ENCODE peak calls at places on chromosomes 3 and 15, in four cellular contexts. R is HepG2, F is GM12878, W is K562. N is an unnamed sample.

GRCh38 chr15:65304393-65305143 is at the start of gene RNU5B-1:
- DNase-seq in R (peak), F (peak), W (peak), N (peak)

GRCh38 chr15:61025746-61026256 is 203.3 kb downstream of the RORA start:
- DNase-seq in R (no peak), F (no peak), W (no peak), N (no peak)

GRCh38 chr3:14925729-14926591 is 21.4 kb upstream of the NR2C2 start:
- DNase-seq in R (peak), F (no peak), W (peak), N (peak)

GRCh38 chr15:67923647-67923971 is 83.8 kb upstream of the RNU6-1 start:
- DNase-seq in R (no peak), F (no peak), W (no peak), N (no peak)

GRCh38 chr3:127088511-127089430 is 104.2 kb upstream of the PRR23E start:
- DNase-seq in R (no peak), F (no peak), W (no peak), N (peak)

GRCh38 chr15:68817304-68818087 is 3.2 kb downstream of the ANP32A start:
- DNase-seq in R (peak), F (no peak), W (peak), N (peak)

GRCh38 chr3:126154391-126155279 is 25.8 kb downstream of the ALDH1L1 start:
- DNase-seq in R (no peak), F (no peak), W (no peak), N (no peak)

GRCh38 chr15:36832792-36833191 is 253.4 kb downstream of the CDIN1 start:
- DNase-seq in R (no peak), F (no peak), W (no peak), N (no peak)

GRCh38 chr3:71057526-71057894 is 526.0 kb downstream of the FOXP1 start:
- DNase-seq in R (no peak), F (no peak), W (no peak), N (no peak)

GRCh38 chr15:31263751-31264533 is 62.7 kb upstream of the KLF13 start:
- DNase-seq in R (no peak), F (peak), W (no peak), N (peak)

GRCh38 chr15:73709671-73710070 is 25.5 kb downstream of the CD276 start:
- DNase-seq in R (no peak), F (no peak), W (no peak), N (no peak)

GRCh38 chr3:136898954-136899353 is 36.9 kb downstream of the NCK1 start:
- DNase-seq in R (no peak), F (no peak), W (no peak), N (no peak)

GRCh38 chr3:136901391-136901790 is 39.4 kb downstream of the NCK1 start:
- DNase-seq in R (no peak), F (no peak), W (no peak), N (no peak)

GRCh38 chr3:136898549-136898948 is 36.5 kb downstream of the NCK1 start:
- DNase-seq in R (no peak), F (no peak), W (no peak), N (no peak)

GRCh38 chr3:136903899-136904298 is 41.9 kb downstream of the NCK1 start:
- DNase-seq in R (no peak), F (no peak), W (no peak), N (no peak)

GRCh38 chr3:136899622-136900158 is 37.7 kb downstream of the NCK1 start:
- DNase-seq in R (no peak), F (no peak), W (peak), N (no peak)
- H3K27ac ChIP-seq in R (no peak), F (no peak), W (no peak), N (no peak)

GRCh38 chr15:66429117-66429516 is 42.4 kb downstream of the MAP2K1 start:
- DNase-seq in R (no peak), F (no peak), W (no peak), N (no peak)
- TF ChIP-seq FOXM1 in R (no peak), F (no peak), W (no peak), N (no peak)

GRCh38 chr3:194536883-194537637 is 50.3 kb upstream of the ATP13A3 start:
- DNase-seq in R (peak), F (no peak), W (no peak), N (peak)
- H3K27ac ChIP-seq in R (peak), F (no peak), W (no peak), N (peak)

GRCh38 chr3:111326144-111326995 is 215.6 kb upstream of the CD96 start:
- DNase-seq in R (no peak), F (no peak), W (no peak), N (no peak)
- TF ChIP-seq FOXM1 in R (no peak), F (no peak), W (no peak), N (peak)

DNA sequence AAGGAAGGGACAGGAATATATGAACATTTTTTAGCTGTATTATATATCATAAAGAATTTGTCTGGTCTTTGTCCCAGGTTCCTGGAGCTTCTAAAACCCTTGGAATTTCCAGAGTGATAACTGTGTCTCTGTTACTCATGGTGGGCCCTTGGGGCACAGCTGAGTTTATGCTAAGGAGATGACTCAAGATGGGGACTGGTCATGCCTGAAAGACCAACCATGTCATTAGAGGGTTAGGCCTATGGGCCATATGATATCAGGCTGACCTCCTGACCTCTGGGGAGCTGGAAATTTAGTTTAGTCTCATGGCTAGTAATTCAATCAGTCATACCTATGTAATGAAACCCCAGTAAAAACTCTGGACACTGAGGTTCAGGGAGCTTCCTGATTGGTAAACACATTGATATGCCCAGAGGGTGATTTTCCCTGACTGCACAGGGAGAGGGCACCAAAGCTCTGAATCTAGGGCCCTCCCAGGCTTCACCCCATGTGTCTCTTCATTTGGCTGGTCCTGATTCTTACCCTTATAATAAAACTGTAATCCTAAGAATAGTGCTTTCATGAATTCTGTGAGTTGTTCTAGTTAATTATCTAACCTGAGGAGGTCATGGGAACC is 69.6 kb downstream of the EEFSEC start:
- DNase-seq in R (no peak), F (no peak), W (no peak), N (no peak)
- H3K27ac ChIP-seq in R (no peak), F (no peak), W (no peak), N (no peak)

GRCh38 chr15:35003928-35004327 is 15.8 kb upstream of the ZNF770 start:
- DNase-seq in R (no peak), F (no peak), W (no peak), N (no peak)
- TF ChIP-seq FOXM1 in R (no peak), F (no peak), W (no peak), N (no peak)

GRCh38 chr15:77067691-77068367 is 3.1 kb downstream of the TSPAN3 start:
- DNase-seq in R (no peak), F (no peak), W (no peak), N (no peak)
- H3K27ac ChIP-seq in R (no peak), F (peak), W (no peak), N (peak)

GRCh38 chr3:113265281-113265680 is 53.9 kb downstream of the BOC start:
- DNase-seq in R (no peak), F (no peak), W (no peak), N (no peak)
- TF ChIP-seq FOXM1 in R (no peak), F (no peak), W (no peak), N (no peak)